ENCODE peak calls at places on chromosomes 13 and 19, in five cellular contexts. One of them, this sample, is unnamed.

GRCh38 chr13:27338816-27339215 is 68.2 kb downstream of the RASL11A start:
- DNase-seq in WTC11: peak; percentile 66
- DNase-seq in gastrocnemius medialis: no peak
- DNase-seq in CD8-positive, alpha-beta T cell: no peak
- DNase-seq in cardiac fibroblast: no peak
- DNase-seq in this sample: no peak

GRCh38 chr13:26623125-26623524 is 65.6 kb downstream of the WASF3 start:
- DNase-seq in WTC11: no peak
- DNase-seq in gastrocnemius medialis: no peak
- DNase-seq in CD8-positive, alpha-beta T cell: no peak
- DNase-seq in cardiac fibroblast: peak; percentile 58
- DNase-seq in this sample: no peak

GRCh38 chr13:96020155-96020575 is 33.0 kb downstream of the UGGT2 start:
- DNase-seq in WTC11: no peak
- DNase-seq in gastrocnemius medialis: peak; percentile 35
- DNase-seq in CD8-positive, alpha-beta T cell: no peak
- DNase-seq in cardiac fibroblast: peak; percentile 82
- DNase-seq in this sample: no peak

GRCh38 chr13:111389621-111390521 is 69.4 kb downstream of the TEX29 start:
- DNase-seq in WTC11: no peak
- DNase-seq in gastrocnemius medialis: no peak
- DNase-seq in CD8-positive, alpha-beta T cell: no peak
- DNase-seq in cardiac fibroblast: no peak
- DNase-seq in this sample: no peak

GRCh38 chr19:50415661-50416033 is 3.1 kb upstream of the SPIB start:
- DNase-seq in WTC11: no peak
- DNase-seq in gastrocnemius medialis: no peak
- DNase-seq in CD8-positive, alpha-beta T cell: no peak
- DNase-seq in cardiac fibroblast: no peak
- DNase-seq in this sample: no peak

GRCh38 chr19:31337007-31337914 is 12.0 kb downstream of the TSHZ3 start:
- DNase-seq in WTC11: no peak
- DNase-seq in gastrocnemius medialis: no peak
- DNase-seq in CD8-positive, alpha-beta T cell: no peak
- DNase-seq in cardiac fibroblast: no peak
- DNase-seq in this sample: no peak

GRCh38 chr19:45729774-45730388 is 815 bp downstream of the FBXO46 start:
- DNase-seq in WTC11: no peak
- DNase-seq in gastrocnemius medialis: no peak
- DNase-seq in CD8-positive, alpha-beta T cell: no peak
- DNase-seq in cardiac fibroblast: peak; percentile 15
- DNase-seq in this sample: no peak

GRCh38 chr19:10402441-10403038 is 802 bp downstream of the CDC37 start:
- DNase-seq in WTC11: no peak
- DNase-seq in gastrocnemius medialis: no peak
- DNase-seq in CD8-positive, alpha-beta T cell: peak; percentile 12
- DNase-seq in cardiac fibroblast: peak; percentile 47
- DNase-seq in this sample: no peak

GRCh38 chr19:37007587-37008220 is 70.5 kb upstream of the ZNF420 start:
- DNase-seq in WTC11: no peak
- DNase-seq in gastrocnemius medialis: peak; percentile 15
- DNase-seq in CD8-positive, alpha-beta T cell: peak; percentile 43
- DNase-seq in cardiac fibroblast: peak; percentile 69
- DNase-seq in this sample: no peak

GRCh38 chr13:51585696-51586095 is 1.4 kb downstream of the WDFY2 start:
- DNase-seq in WTC11: no peak
- DNase-seq in gastrocnemius medialis: no peak
- DNase-seq in CD8-positive, alpha-beta T cell: no peak
- DNase-seq in cardiac fibroblast: peak; percentile 84
- DNase-seq in this sample: no peak

GRCh38 chr19:17942181-17942580 is 9.4 kb downstream of the CCDC124 start:
- DNase-seq in WTC11: no peak
- DNase-seq in gastrocnemius medialis: no peak
- DNase-seq in CD8-positive, alpha-beta T cell: no peak
- DNase-seq in cardiac fibroblast: no peak
- DNase-seq in this sample: no peak

GRCh38 chr19:30391554-30392551 is 19.7 kb downstream of the ZNF536 start:
- DNase-seq in WTC11: peak; percentile 29
- DNase-seq in gastrocnemius medialis: no peak
- DNase-seq in CD8-positive, alpha-beta T cell: no peak
- DNase-seq in cardiac fibroblast: no peak
- DNase-seq in this sample: no peak

GRCh38 chr19:55206664-55207500 is 2.4 kb downstream of the PTPRH start:
- DNase-seq in WTC11: peak; percentile 72
- DNase-seq in gastrocnemius medialis: no peak
- DNase-seq in CD8-positive, alpha-beta T cell: no peak
- DNase-seq in cardiac fibroblast: peak; percentile 83
- DNase-seq in this sample: peak; percentile 31

GRCh38 chr19:17835182-17836006 is 12.4 kb downstream of the JAK3 start:
- DNase-seq in WTC11: no peak
- DNase-seq in gastrocnemius medialis: no peak
- DNase-seq in CD8-positive, alpha-beta T cell: no peak
- DNase-seq in cardiac fibroblast: peak; percentile 16
- DNase-seq in this sample: no peak

GRCh38 chr19:35977446-35978222 is 17.4 kb upstream of the SDHAF1 start:
- DNase-seq in WTC11: peak; percentile 86
- DNase-seq in gastrocnemius medialis: no peak
- DNase-seq in CD8-positive, alpha-beta T cell: peak; percentile 39
- DNase-seq in cardiac fibroblast: no peak
- DNase-seq in this sample: no peak

GRCh38 chr13:32426191-32426980 is 1.5 kb downstream of the N4BP2L1 start:
- DNase-seq in WTC11: no peak
- DNase-seq in gastrocnemius medialis: no peak
- DNase-seq in CD8-positive, alpha-beta T cell: peak; percentile 48
- DNase-seq in cardiac fibroblast: peak; percentile 34
- DNase-seq in this sample: no peak

GRCh38 chr19:3365447-3366103 is 808 bp upstream of the NFIC start:
- DNase-seq in WTC11: no peak
- DNase-seq in gastrocnemius medialis: peak; percentile 80
- DNase-seq in CD8-positive, alpha-beta T cell: no peak
- DNase-seq in cardiac fibroblast: peak; percentile 69
- DNase-seq in this sample: no peak

GRCh38 chr19:6532244-6532999 is 1.6 kb downstream of the TNFSF9 start:
- DNase-seq in WTC11: no peak
- DNase-seq in gastrocnemius medialis: no peak
- DNase-seq in CD8-positive, alpha-beta T cell: peak; percentile 27
- DNase-seq in cardiac fibroblast: no peak
- DNase-seq in this sample: no peak

GRCh38 chr13:74322562-74322961 is 188.4 kb upstream of the KLF12 start:
- DNase-seq in WTC11: no peak
- DNase-seq in gastrocnemius medialis: no peak
- DNase-seq in CD8-positive, alpha-beta T cell: no peak
- DNase-seq in cardiac fibroblast: no peak
- DNase-seq in this sample: no peak

GRCh38 chr19:15101479-15102082 is 5.6 kb upstream of the SYDE1 start:
- DNase-seq in WTC11: peak; percentile 84
- DNase-seq in gastrocnemius medialis: no peak
- DNase-seq in CD8-positive, alpha-beta T cell: no peak
- DNase-seq in cardiac fibroblast: peak; percentile 72
- DNase-seq in this sample: no peak

GRCh38 chr19:3179739-3180293 is 1.2 kb downstream of the S1PR4 start:
- DNase-seq in WTC11: no peak
- DNase-seq in gastrocnemius medialis: no peak
- DNase-seq in CD8-positive, alpha-beta T cell: no peak
- DNase-seq in cardiac fibroblast: no peak
- DNase-seq in this sample: no peak

GRCh38 chr19:1144741-1145140 is 29.3 kb downstream of the SBNO2 start:
- DNase-seq in WTC11: no peak
- DNase-seq in gastrocnemius medialis: no peak
- DNase-seq in CD8-positive, alpha-beta T cell: no peak
- DNase-seq in cardiac fibroblast: no peak
- DNase-seq in this sample: no peak

GRCh38 chr13:83941669-83942335 is 59.5 kb upstream of the SLITRK1 start:
- DNase-seq in WTC11: no peak
- DNase-seq in gastrocnemius medialis: no peak
- DNase-seq in CD8-positive, alpha-beta T cell: no peak
- DNase-seq in cardiac fibroblast: no peak
- DNase-seq in this sample: no peak

GRCh38 chr13:83940742-83941141 is 58.5 kb upstream of the SLITRK1 start:
- DNase-seq in WTC11: no peak
- DNase-seq in gastrocnemius medialis: no peak
- DNase-seq in CD8-positive, alpha-beta T cell: no peak
- DNase-seq in cardiac fibroblast: peak; percentile 3
- DNase-seq in this sample: no peak

DNA sequence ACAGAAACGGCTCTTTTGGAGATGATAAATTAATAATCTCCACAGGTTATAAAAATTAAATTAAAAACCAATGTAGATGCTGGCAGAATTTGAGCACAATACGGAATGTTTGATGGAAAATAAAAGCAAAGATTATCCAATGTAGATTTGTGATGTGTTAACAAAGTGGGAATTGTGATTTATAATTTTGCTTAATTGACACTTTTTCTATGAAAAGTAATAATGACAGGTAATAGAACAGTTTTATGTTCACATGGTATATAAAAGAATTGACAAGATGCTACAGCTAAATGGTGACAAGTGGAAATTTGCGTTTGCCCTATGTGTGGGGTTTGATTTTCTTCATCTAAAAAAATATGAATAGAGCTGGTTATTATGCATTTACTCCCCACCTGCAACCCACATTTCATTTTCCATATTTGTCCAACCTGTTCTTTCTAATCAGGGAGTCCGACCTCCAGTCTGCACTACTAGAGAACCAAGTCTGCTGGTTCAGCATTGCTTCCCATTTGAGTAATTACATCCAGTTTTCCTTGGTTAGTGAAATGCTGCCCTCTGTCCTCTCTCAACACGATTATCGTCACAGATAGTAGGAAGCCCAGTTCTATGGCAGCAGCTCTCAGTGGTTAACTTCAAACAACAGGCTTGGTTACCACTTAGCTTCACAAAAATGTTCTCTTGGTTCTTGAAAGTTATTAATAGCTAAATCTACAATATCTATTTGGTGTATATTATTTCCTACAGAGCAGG is 61.4 kb upstream of the SLITRK1 start:
- DNase-seq in WTC11: no peak
- DNase-seq in gastrocnemius medialis: no peak
- DNase-seq in CD8-positive, alpha-beta T cell: no peak
- DNase-seq in cardiac fibroblast: no peak
- DNase-seq in this sample: no peak
- TF ChIP-seq CTCF in WTC11: no peak
- TF ChIP-seq CTCF in gastrocnemius medialis: no peak
- TF ChIP-seq CTCF in CD8-positive, alpha-beta T cell: no peak
- TF ChIP-seq CTCF in cardiac fibroblast: no peak
- TF ChIP-seq CTCF in this sample: no peak

DNA sequence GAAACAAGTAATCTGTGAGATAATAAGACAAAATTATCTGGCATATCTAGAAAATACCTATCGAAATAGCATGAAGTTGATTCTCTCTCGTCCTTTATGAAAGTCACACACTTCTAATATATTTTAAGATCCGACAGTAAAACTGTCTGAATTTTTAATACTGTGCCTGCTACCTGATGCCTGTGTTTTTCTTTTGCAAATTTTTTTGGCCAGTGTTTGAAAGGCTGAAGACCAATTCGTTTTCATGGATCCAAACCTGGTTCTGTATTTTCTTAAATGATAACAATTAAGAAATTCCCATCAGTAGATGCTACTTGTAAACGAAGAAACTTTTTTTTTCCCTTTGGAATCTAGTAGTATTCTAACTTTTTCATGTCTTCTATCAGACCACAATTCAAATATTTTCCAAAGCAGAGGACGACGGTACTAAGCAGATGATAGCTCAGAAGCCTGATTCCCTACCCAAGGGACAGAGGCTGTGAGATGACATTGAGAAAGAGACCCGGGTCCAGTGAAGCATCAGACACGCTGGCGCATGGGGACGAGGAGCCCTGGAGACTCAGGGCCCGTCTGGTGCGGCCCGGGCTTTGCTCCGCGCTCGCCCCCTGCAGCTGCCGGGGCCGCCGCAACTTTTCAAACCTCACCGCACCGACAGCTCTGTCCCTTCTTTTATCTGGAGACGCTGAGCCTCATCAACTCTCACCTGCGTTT is 49.5 kb upstream of the PABPC3 start:
- DNase-seq in WTC11: peak; percentile 54
- DNase-seq in gastrocnemius medialis: no peak
- DNase-seq in CD8-positive, alpha-beta T cell: no peak
- DNase-seq in cardiac fibroblast: no peak
- DNase-seq in this sample: no peak
- TF ChIP-seq CTCF in WTC11: no peak
- TF ChIP-seq CTCF in gastrocnemius medialis: no peak
- TF ChIP-seq CTCF in CD8-positive, alpha-beta T cell: no peak
- TF ChIP-seq CTCF in cardiac fibroblast: no peak
- TF ChIP-seq CTCF in this sample: peak; percentile 18

DNA sequence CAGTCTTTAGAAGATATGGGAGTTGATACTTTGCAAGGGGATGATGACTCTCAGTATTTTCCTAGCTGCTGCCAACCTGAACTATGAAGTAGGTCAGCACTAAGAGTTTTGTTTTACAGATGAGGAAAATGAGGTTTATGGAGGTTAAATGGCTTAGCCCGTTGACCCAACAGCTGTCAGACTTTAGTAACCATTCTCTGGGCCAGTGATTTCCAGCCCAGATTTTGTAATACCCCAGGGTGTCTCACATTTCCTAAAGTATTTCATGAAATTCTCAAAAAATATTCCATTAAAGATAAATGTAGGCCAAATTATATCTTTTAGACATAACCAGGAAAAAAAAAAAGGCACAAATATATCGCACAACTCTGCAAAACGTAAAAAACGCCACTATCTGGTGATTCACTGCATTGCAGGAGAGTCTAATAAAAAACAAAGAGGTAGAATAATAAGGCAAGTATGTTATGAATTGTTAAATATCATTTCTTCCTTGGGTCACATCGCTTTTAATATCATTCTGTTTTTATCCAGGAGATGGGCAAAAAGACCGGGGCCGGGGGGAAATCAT is 112.5 kb downstream of the DACH1 start:
- DNase-seq in WTC11: no peak
- DNase-seq in gastrocnemius medialis: peak; percentile 31
- DNase-seq in CD8-positive, alpha-beta T cell: no peak
- DNase-seq in cardiac fibroblast: no peak
- DNase-seq in this sample: no peak
- TF ChIP-seq CTCF in WTC11: peak; percentile 15
- TF ChIP-seq CTCF in gastrocnemius medialis: no peak
- TF ChIP-seq CTCF in CD8-positive, alpha-beta T cell: no peak
- TF ChIP-seq CTCF in cardiac fibroblast: peak; percentile 25
- TF ChIP-seq CTCF in this sample: peak; percentile 13

GRCh38 chr13:98142427-98143156 is at the start of gene FARP1:
- DNase-seq in WTC11: peak; percentile 79
- DNase-seq in gastrocnemius medialis: peak; percentile 43
- DNase-seq in CD8-positive, alpha-beta T cell: no peak
- DNase-seq in cardiac fibroblast: peak; percentile 44
- DNase-seq in this sample: peak; percentile 91
- TF ChIP-seq CTCF in WTC11: no peak
- TF ChIP-seq CTCF in gastrocnemius medialis: peak; percentile 66
- TF ChIP-seq CTCF in CD8-positive, alpha-beta T cell: no peak
- TF ChIP-seq CTCF in cardiac fibroblast: no peak
- TF ChIP-seq CTCF in this sample: peak; percentile 51

This sample was measured in progenitor cell of endocrine pancreas.